ENCODE peak calls at places on chromosome 3, in seven cellular contexts. One of them, this sample, is unnamed.
A peak's percentile ranks its signal among the peaks of the same experiment; 100 is the strongest.

GRCh38 chr3:155196131-155197075 is 97.1 kb downstream of the STRIT1 start:
- DNase-seq in cardiac muscle cell: no peak
- DNase-seq in neuronal stem cell: no peak
- DNase-seq in A549: no peak
- DNase-seq in ovary: no peak
- DNase-seq in CD8-positive, alpha-beta T cell: no peak
- DNase-seq in adrenal gland: no peak
- DNase-seq in this sample: no peak

GRCh38 chr3:9932843-9933560 is 632 bp upstream of the CRELD1 start:
- DNase-seq in cardiac muscle cell: peak; percentile 87
- DNase-seq in neuronal stem cell: peak; percentile 67
- DNase-seq in A549: peak; percentile 74
- DNase-seq in ovary: peak; percentile 78
- DNase-seq in CD8-positive, alpha-beta T cell: peak; percentile 79
- DNase-seq in adrenal gland: peak; percentile 92
- DNase-seq in this sample: peak; percentile 54

GRCh38 chr3:157201648-157202278 is 41.8 kb upstream of the CCNL1 start:
- DNase-seq in cardiac muscle cell: peak; percentile 44
- DNase-seq in neuronal stem cell: no peak
- DNase-seq in A549: peak; percentile 57
- DNase-seq in ovary: no peak
- DNase-seq in CD8-positive, alpha-beta T cell: no peak
- DNase-seq in adrenal gland: no peak
- DNase-seq in this sample: no peak

GRCh38 chr3:11084098-11084497 is 70.2 kb upstream of the HRH1 start:
- DNase-seq in cardiac muscle cell: no peak
- DNase-seq in neuronal stem cell: no peak
- DNase-seq in A549: no peak
- DNase-seq in ovary: no peak
- DNase-seq in CD8-positive, alpha-beta T cell: no peak
- DNase-seq in adrenal gland: no peak
- DNase-seq in this sample: no peak

GRCh38 chr3:17800232-17800631 is 57.8 kb upstream of the TBC1D5 start:
- DNase-seq in cardiac muscle cell: no peak
- DNase-seq in neuronal stem cell: no peak
- DNase-seq in A549: no peak
- DNase-seq in ovary: no peak
- DNase-seq in CD8-positive, alpha-beta T cell: no peak
- DNase-seq in adrenal gland: no peak
- DNase-seq in this sample: no peak

GRCh38 chr3:112415390-112415789 is 82.4 kb downstream of the CD200 start:
- DNase-seq in cardiac muscle cell: no peak
- DNase-seq in neuronal stem cell: no peak
- DNase-seq in A549: no peak
- DNase-seq in ovary: no peak
- DNase-seq in CD8-positive, alpha-beta T cell: no peak
- DNase-seq in adrenal gland: no peak
- DNase-seq in this sample: no peak

GRCh38 chr3:157857461-157857860 is 248.8 kb downstream of the SHOX2 start:
- DNase-seq in cardiac muscle cell: no peak
- DNase-seq in neuronal stem cell: no peak
- DNase-seq in A549: no peak
- DNase-seq in ovary: no peak
- DNase-seq in CD8-positive, alpha-beta T cell: no peak
- DNase-seq in adrenal gland: no peak
- DNase-seq in this sample: no peak

GRCh38 chr3:146280859-146281258 is 30.0 kb upstream of the PLSCR4 start:
- DNase-seq in cardiac muscle cell: no peak
- DNase-seq in neuronal stem cell: no peak
- DNase-seq in A549: no peak
- DNase-seq in ovary: no peak
- DNase-seq in CD8-positive, alpha-beta T cell: no peak
- DNase-seq in adrenal gland: no peak
- DNase-seq in this sample: no peak

GRCh38 chr3:5466752-5467151 is 279.2 kb downstream of the EDEM1 start:
- DNase-seq in cardiac muscle cell: no peak
- DNase-seq in neuronal stem cell: no peak
- DNase-seq in A549: no peak
- DNase-seq in ovary: no peak
- DNase-seq in CD8-positive, alpha-beta T cell: no peak
- DNase-seq in adrenal gland: no peak
- DNase-seq in this sample: no peak

GRCh38 chr3:187624588-187624987 is 45.6 kb downstream of the SST start:
- DNase-seq in cardiac muscle cell: peak; percentile 29
- DNase-seq in neuronal stem cell: no peak
- DNase-seq in A549: no peak
- DNase-seq in ovary: no peak
- DNase-seq in CD8-positive, alpha-beta T cell: no peak
- DNase-seq in adrenal gland: no peak
- DNase-seq in this sample: no peak

GRCh38 chr3:9248232-9249191 is 934 bp downstream of the SRGAP3 start:
- DNase-seq in cardiac muscle cell: no peak
- DNase-seq in neuronal stem cell: no peak
- DNase-seq in A549: no peak
- DNase-seq in ovary: no peak
- DNase-seq in CD8-positive, alpha-beta T cell: no peak
- DNase-seq in adrenal gland: peak; percentile 65
- DNase-seq in this sample: peak; percentile 41

GRCh38 chr3:186057594-186057993 is 51.3 kb downstream of the ETV5 start:
- DNase-seq in cardiac muscle cell: no peak
- DNase-seq in neuronal stem cell: no peak
- DNase-seq in A549: no peak
- DNase-seq in ovary: no peak
- DNase-seq in CD8-positive, alpha-beta T cell: no peak
- DNase-seq in adrenal gland: no peak
- DNase-seq in this sample: no peak

GRCh38 chr3:146218880-146219866 is 31.7 kb downstream of the PLSCR4 start:
- DNase-seq in cardiac muscle cell: peak; percentile 46
- DNase-seq in neuronal stem cell: no peak
- DNase-seq in A549: peak; percentile 15
- DNase-seq in ovary: peak; percentile 55
- DNase-seq in CD8-positive, alpha-beta T cell: peak; percentile 1
- DNase-seq in adrenal gland: peak; percentile 69
- DNase-seq in this sample: no peak

GRCh38 chr3:4809970-4810369 is 169.3 kb upstream of the BHLHE40 start:
- DNase-seq in cardiac muscle cell: no peak
- DNase-seq in neuronal stem cell: no peak
- DNase-seq in A549: no peak
- DNase-seq in ovary: no peak
- DNase-seq in CD8-positive, alpha-beta T cell: no peak
- DNase-seq in adrenal gland: no peak
- DNase-seq in this sample: no peak

GRCh38 chr3:53426918-53427317 is 67.5 kb upstream of the CACNA1D start:
- DNase-seq in cardiac muscle cell: no peak
- DNase-seq in neuronal stem cell: no peak
- DNase-seq in A549: no peak
- DNase-seq in ovary: no peak
- DNase-seq in CD8-positive, alpha-beta T cell: no peak
- DNase-seq in adrenal gland: no peak
- DNase-seq in this sample: no peak

GRCh38 chr3:24042174-24042878 is 97.2 kb downstream of the NR1D2 start:
- DNase-seq in cardiac muscle cell: no peak
- DNase-seq in neuronal stem cell: no peak
- DNase-seq in A549: no peak
- DNase-seq in ovary: no peak
- DNase-seq in CD8-positive, alpha-beta T cell: no peak
- DNase-seq in adrenal gland: no peak
- DNase-seq in this sample: no peak

GRCh38 chr3:58258392-58259040 is 20.9 kb downstream of the ABHD6 start:
- DNase-seq in cardiac muscle cell: peak; percentile 40
- DNase-seq in neuronal stem cell: peak; percentile 51
- DNase-seq in A549: no peak
- DNase-seq in ovary: no peak
- DNase-seq in CD8-positive, alpha-beta T cell: no peak
- DNase-seq in adrenal gland: no peak
- DNase-seq in this sample: no peak

GRCh38 chr3:194181612-194182011 is 45.7 kb downstream of the HES1 start:
- DNase-seq in cardiac muscle cell: no peak
- DNase-seq in neuronal stem cell: no peak
- DNase-seq in A549: no peak
- DNase-seq in ovary: no peak
- DNase-seq in CD8-positive, alpha-beta T cell: no peak
- DNase-seq in adrenal gland: no peak
- DNase-seq in this sample: no peak

GRCh38 chr3:194182130-194182529 is 46.2 kb downstream of the HES1 start:
- DNase-seq in cardiac muscle cell: no peak
- DNase-seq in neuronal stem cell: no peak
- DNase-seq in A549: no peak
- DNase-seq in ovary: no peak
- DNase-seq in CD8-positive, alpha-beta T cell: no peak
- DNase-seq in adrenal gland: no peak
- DNase-seq in this sample: no peak

GRCh38 chr3:194183271-194183670 is 47.3 kb downstream of the HES1 start:
- DNase-seq in cardiac muscle cell: no peak
- DNase-seq in neuronal stem cell: no peak
- DNase-seq in A549: no peak
- DNase-seq in ovary: no peak
- DNase-seq in CD8-positive, alpha-beta T cell: no peak
- DNase-seq in adrenal gland: no peak
- DNase-seq in this sample: no peak

GRCh38 chr3:194185225-194185624 is 49.3 kb downstream of the HES1 start:
- DNase-seq in cardiac muscle cell: no peak
- DNase-seq in neuronal stem cell: no peak
- DNase-seq in A549: no peak
- DNase-seq in ovary: no peak
- DNase-seq in CD8-positive, alpha-beta T cell: no peak
- DNase-seq in adrenal gland: no peak
- DNase-seq in this sample: no peak

DNA sequence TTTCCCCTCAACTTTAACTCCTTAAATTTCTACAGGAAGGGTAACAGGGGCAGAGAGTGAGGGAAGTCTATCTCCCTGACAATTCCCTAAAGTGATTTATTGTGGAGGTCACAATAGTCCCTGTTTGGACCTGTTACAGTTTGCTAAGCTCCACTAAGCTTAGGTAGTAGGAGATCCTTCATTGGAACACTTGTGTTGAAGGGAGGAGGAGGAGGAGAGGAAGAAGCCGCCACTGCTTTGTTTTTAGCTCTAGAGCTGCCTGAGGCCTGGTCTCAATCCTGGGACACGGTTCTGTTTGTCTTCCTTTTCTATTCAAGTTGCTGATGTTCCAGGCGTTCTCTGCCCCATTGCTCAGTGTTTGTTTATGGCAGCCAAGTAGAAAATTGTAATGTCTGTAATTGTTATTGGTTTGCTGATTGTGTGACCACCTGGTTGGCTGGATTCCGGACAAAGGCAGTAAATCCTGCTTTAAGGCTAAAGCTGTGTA is 48.4 kb downstream of the HES1 start:
- DNase-seq in cardiac muscle cell: no peak
- DNase-seq in neuronal stem cell: peak; percentile 15
- DNase-seq in A549: no peak
- DNase-seq in ovary: no peak
- DNase-seq in CD8-positive, alpha-beta T cell: no peak
- DNase-seq in adrenal gland: no peak
- DNase-seq in this sample: no peak
- H3K27ac ChIP-seq in cardiac muscle cell: no peak overlapping the region
- H3K27ac ChIP-seq in neuronal stem cell: no peak overlapping the region
- H3K27ac ChIP-seq in A549: no peak overlapping the region
- H3K27ac ChIP-seq in ovary: no peak overlapping the region
- H3K27ac ChIP-seq in CD8-positive, alpha-beta T cell: no peak overlapping the region
- H3K27ac ChIP-seq in adrenal gland: no peak overlapping the region
- H3K27ac ChIP-seq in this sample: no peak overlapping the region

GRCh38 chr3:107375682-107376081 is 1.6 kb upstream of the CCDC54 start:
- DNase-seq in cardiac muscle cell: no peak
- DNase-seq in neuronal stem cell: no peak
- DNase-seq in A549: no peak
- DNase-seq in ovary: no peak
- DNase-seq in CD8-positive, alpha-beta T cell: no peak
- DNase-seq in adrenal gland: no peak
- DNase-seq in this sample: no peak
- H3K27ac ChIP-seq in cardiac muscle cell: no peak overlapping the region
- H3K27ac ChIP-seq in neuronal stem cell: no peak overlapping the region
- H3K27ac ChIP-seq in A549: no peak overlapping the region
- H3K27ac ChIP-seq in ovary: no peak overlapping the region
- H3K27ac ChIP-seq in CD8-positive, alpha-beta T cell: no peak overlapping the region
- H3K27ac ChIP-seq in adrenal gland: no peak overlapping the region
- H3K27ac ChIP-seq in this sample: no peak overlapping the region

GRCh38 chr3:114384558-114384903 is 90.7 kb downstream of the TIGIT start:
- DNase-seq in cardiac muscle cell: no peak
- DNase-seq in neuronal stem cell: no peak
- DNase-seq in A549: no peak
- DNase-seq in ovary: no peak
- DNase-seq in CD8-positive, alpha-beta T cell: no peak
- DNase-seq in adrenal gland: no peak
- DNase-seq in this sample: no peak
- H3K27ac ChIP-seq in cardiac muscle cell: peak overlapping the region; percentile 58
- H3K27ac ChIP-seq in neuronal stem cell: no peak overlapping the region
- H3K27ac ChIP-seq in A549: no peak overlapping the region
- H3K27ac ChIP-seq in ovary: peak overlapping the region; percentile 42
- H3K27ac ChIP-seq in CD8-positive, alpha-beta T cell: no peak overlapping the region
- H3K27ac ChIP-seq in adrenal gland: peak overlapping the region; percentile 52
- H3K27ac ChIP-seq in this sample: peak overlapping the region; percentile 92

DNA sequence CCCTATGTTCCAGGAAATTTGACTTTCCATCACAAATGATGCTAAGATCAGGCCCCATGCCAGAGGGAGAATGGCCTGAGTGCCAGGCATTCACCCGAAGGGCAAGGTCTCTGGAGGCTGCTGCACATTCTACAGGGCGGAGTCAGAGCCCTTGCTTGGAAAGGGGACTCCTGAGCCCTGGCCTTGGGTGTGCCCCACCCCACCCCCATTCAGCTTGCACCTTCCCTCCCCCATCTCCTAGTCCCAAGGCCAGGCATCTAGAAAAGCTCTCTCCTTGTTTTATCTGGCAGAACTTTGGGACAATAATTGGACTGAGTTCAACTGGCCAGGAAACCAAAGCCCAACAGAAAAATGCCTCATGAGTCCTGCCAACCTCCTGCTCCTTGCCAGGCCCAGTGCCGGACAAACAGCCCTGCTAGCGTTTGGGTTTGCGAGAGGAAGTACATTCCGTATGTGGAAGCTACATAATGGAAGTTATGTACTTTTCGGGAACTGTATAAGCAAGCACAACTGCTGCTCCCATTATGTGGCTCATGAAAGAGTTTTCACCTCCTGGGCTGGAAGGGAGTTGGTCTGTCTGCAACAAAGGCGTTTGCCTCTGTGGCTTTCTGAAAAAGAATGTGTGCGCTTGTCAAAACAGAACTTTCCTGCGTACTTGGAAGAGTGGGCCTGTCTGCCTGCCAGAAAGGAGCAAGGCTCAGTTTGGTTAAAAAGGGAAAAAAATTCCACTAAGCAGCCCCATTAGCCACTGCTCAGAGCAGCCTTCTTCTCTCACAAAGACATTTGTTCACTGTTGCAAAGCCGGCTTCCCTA is 321.4 kb upstream of the CTNNB1 start:
- DNase-seq in cardiac muscle cell: no peak
- DNase-seq in neuronal stem cell: no peak
- DNase-seq in A549: no peak
- DNase-seq in ovary: peak; percentile 68
- DNase-seq in CD8-positive, alpha-beta T cell: no peak
- DNase-seq in adrenal gland: peak; percentile 90
- DNase-seq in this sample: peak; percentile 80
- H3K27ac ChIP-seq in cardiac muscle cell: no peak overlapping the region
- H3K27ac ChIP-seq in neuronal stem cell: peak overlapping the region; percentile 48
- H3K27ac ChIP-seq in A549: no peak overlapping the region
- H3K27ac ChIP-seq in ovary: no peak overlapping the region
- H3K27ac ChIP-seq in CD8-positive, alpha-beta T cell: no peak overlapping the region
- H3K27ac ChIP-seq in adrenal gland: peak overlapping the region; percentile 87
- H3K27ac ChIP-seq in this sample: peak overlapping the region; percentile 46

GRCh38 chr3:7821858-7822257 is 679.8 kb upstream of the LMCD1 start:
- DNase-seq in cardiac muscle cell: no peak
- DNase-seq in neuronal stem cell: no peak
- DNase-seq in A549: no peak
- DNase-seq in ovary: no peak
- DNase-seq in CD8-positive, alpha-beta T cell: no peak
- DNase-seq in adrenal gland: no peak
- DNase-seq in this sample: no peak
- H3K27ac ChIP-seq in cardiac muscle cell: no peak overlapping the region
- H3K27ac ChIP-seq in neuronal stem cell: no peak overlapping the region
- H3K27ac ChIP-seq in A549: no peak overlapping the region
- H3K27ac ChIP-seq in ovary: no peak overlapping the region
- H3K27ac ChIP-seq in CD8-positive, alpha-beta T cell: no peak overlapping the region
- H3K27ac ChIP-seq in adrenal gland: no peak overlapping the region
- H3K27ac ChIP-seq in this sample: no peak overlapping the region

GRCh38 chr3:125186800-125187598 is 25.5 kb downstream of the SLC12A8 start:
- DNase-seq in cardiac muscle cell: no peak
- DNase-seq in neuronal stem cell: no peak
- DNase-seq in A549: no peak
- DNase-seq in ovary: no peak
- DNase-seq in CD8-positive, alpha-beta T cell: no peak
- DNase-seq in adrenal gland: no peak
- DNase-seq in this sample: no peak
- H3K27ac ChIP-seq in cardiac muscle cell: peak overlapping the region; percentile 73
- H3K27ac ChIP-seq in neuronal stem cell: peak overlapping the region; percentile 9
- H3K27ac ChIP-seq in A549: no peak overlapping the region
- H3K27ac ChIP-seq in ovary: no peak overlapping the region
- H3K27ac ChIP-seq in CD8-positive, alpha-beta T cell: no peak overlapping the region
- H3K27ac ChIP-seq in adrenal gland: no peak overlapping the region
- H3K27ac ChIP-seq in this sample: no peak overlapping the region